ENCODE peak calls at places on chromosomes 16 and 17, in seven cellular contexts. O is neural progenitor cell, Q is A549, G is coronary artery, I is colonic mucosa, X is IMR-90, L is heart right ventricle. E is an unnamed sample.

GRCh38 chr16:58127033-58127556 is 2.1 kb downstream of the CFAP20 start:
- DNase-seq in O (peak), Q (no peak), G (no peak), I (no peak), X (peak), L (no peak), E (peak)

GRCh38 chr17:41518789-41519449 is at the start of gene KRT15:
- DNase-seq in O (no peak), Q (no peak), G (no peak), I (no peak), X (peak), L (no peak), E (peak)

GRCh38 chr16:69883744-69884143 is 67.4 kb upstream of the CLEC18A start:
- DNase-seq in O (no peak), Q (no peak), G (no peak), I (no peak), X (no peak), L (no peak), E (no peak)

GRCh38 chr16:48384305-48384981 is 770 bp downstream of the SIAH1 start:
- DNase-seq in O (peak), Q (peak), G (no peak), I (peak), X (peak), L (peak), E (peak)

GRCh38 chr17:74403512-74404137 is 28.3 kb upstream of the GPRC5C start:
- DNase-seq in O (no peak), Q (no peak), G (no peak), I (no peak), X (no peak), L (no peak), E (no peak)

GRCh38 chr17:42016411-42016831 is 818 bp downstream of the DNAJC7 start:
- DNase-seq in O (peak), Q (no peak), G (no peak), I (no peak), X (peak), L (no peak), E (peak)

GRCh38 chr17:43670645-43671074 is 8.9 kb upstream of the MEOX1 start:
- DNase-seq in O (no peak), Q (no peak), G (no peak), I (no peak), X (no peak), L (no peak), E (no peak)

GRCh38 chr17:81518785-81519283 is 6.2 kb upstream of the ACTG1 start:
- DNase-seq in O (peak), Q (peak), G (no peak), I (peak), X (no peak), L (no peak), E (peak)

GRCh38 chr17:671076-671762 is 43.4 kb downstream of the VPS53 start:
- DNase-seq in O (no peak), Q (no peak), G (no peak), I (no peak), X (no peak), L (no peak), E (no peak)

GRCh38 chr16:3581392-3581791 is 4.2 kb upstream of the NLRC3 start:
- DNase-seq in O (no peak), Q (no peak), G (no peak), I (no peak), X (no peak), L (no peak), E (no peak)

GRCh38 chr16:3580271-3580670 is 3.1 kb upstream of the NLRC3 start:
- DNase-seq in O (no peak), Q (no peak), G (no peak), I (no peak), X (no peak), L (no peak), E (no peak)

GRCh38 chr16:3579776-3580175 is 2.6 kb upstream of the NLRC3 start:
- DNase-seq in O (no peak), Q (no peak), G (no peak), I (no peak), X (no peak), L (no peak), E (no peak)

GRCh38 chr16:3578610-3579551 is 1.7 kb upstream of the NLRC3 start:
- DNase-seq in O (no peak), Q (no peak), G (no peak), I (no peak), X (no peak), L (no peak), E (peak)

DNA sequence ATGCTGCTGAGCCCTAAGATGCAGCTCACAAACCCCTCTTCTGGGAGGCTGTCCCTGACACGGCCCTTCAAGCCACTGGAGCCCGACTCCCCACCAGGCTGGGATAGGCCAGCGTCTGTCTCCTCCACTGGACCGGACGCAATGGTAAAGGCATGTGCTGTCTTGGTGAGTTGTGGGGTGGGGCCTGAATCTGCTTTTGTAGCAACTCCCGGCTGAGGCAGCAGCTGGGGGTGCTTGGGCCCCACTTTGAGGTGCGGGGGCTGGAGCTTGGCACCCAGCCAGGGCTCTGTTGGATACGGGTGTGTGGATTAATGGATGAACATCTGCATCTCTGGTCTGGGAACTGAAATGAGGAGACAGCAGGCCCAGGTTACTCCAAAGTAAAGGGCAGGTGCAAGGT is 3.5 kb upstream of the NLRC3 start:
- DNase-seq in O (peak), Q (no peak), G (no peak), I (no peak), X (peak), L (no peak), E (no peak)
- H3K27ac ChIP-seq in O (no peak), Q (no peak), G (no peak), I (no peak), X (no peak), L (no peak), E (no peak)

GRCh38 chr17:63439682-63440081 is 6.4 kb downstream of the CYB561 start:
- DNase-seq in O (no peak), Q (no peak), G (no peak), I (no peak), X (peak), L (no peak), E (peak)
- H3K27ac ChIP-seq in O (no peak), Q (no peak), G (no peak), I (peak), X (no peak), L (peak), E (no peak)

GRCh38 chr17:66494023-66494803 is 191.8 kb downstream of the PRKCA start:
- DNase-seq in O (no peak), Q (peak), G (no peak), I (no peak), X (peak), L (no peak), E (no peak)
- H3K27ac ChIP-seq in O (no peak), Q (peak), G (no peak), I (no peak), X (peak), L (no peak), E (no peak)

GRCh38 chr17:40091691-40092397 is 8.5 kb downstream of the NR1D1 start:
- DNase-seq in O (no peak), Q (no peak), G (peak), I (no peak), X (no peak), L (peak), E (no peak)

GRCh38 chr17:40089085-40089895 is 11.1 kb downstream of the NR1D1 start:
- DNase-seq in O (no peak), Q (no peak), G (no peak), I (no peak), X (no peak), L (no peak), E (no peak)

GRCh38 chr17:40092581-40092980 is 7.8 kb downstream of the NR1D1 start:
- DNase-seq in O (no peak), Q (no peak), G (no peak), I (no peak), X (no peak), L (no peak), E (no peak)

GRCh38 chr17:40087903-40088718 is 12.3 kb downstream of the NR1D1 start:
- DNase-seq in O (no peak), Q (no peak), G (no peak), I (no peak), X (no peak), L (no peak), E (no peak)

GRCh38 chr17:40090234-40091111 is 9.9 kb downstream of the NR1D1 start:
- DNase-seq in O (no peak), Q (no peak), G (no peak), I (no peak), X (no peak), L (peak), E (no peak)
- H3K27ac ChIP-seq in O (no peak), Q (peak), G (peak), I (no peak), X (no peak), L (peak), E (no peak)

GRCh38 chr16:67486805-67487204 is 3.5 kb upstream of the AGRP start:
- DNase-seq in O (no peak), Q (no peak), G (no peak), I (no peak), X (no peak), L (no peak), E (no peak)
- H3K27ac ChIP-seq in O (no peak), Q (no peak), G (no peak), I (no peak), X (no peak), L (no peak), E (no peak)

DNA sequence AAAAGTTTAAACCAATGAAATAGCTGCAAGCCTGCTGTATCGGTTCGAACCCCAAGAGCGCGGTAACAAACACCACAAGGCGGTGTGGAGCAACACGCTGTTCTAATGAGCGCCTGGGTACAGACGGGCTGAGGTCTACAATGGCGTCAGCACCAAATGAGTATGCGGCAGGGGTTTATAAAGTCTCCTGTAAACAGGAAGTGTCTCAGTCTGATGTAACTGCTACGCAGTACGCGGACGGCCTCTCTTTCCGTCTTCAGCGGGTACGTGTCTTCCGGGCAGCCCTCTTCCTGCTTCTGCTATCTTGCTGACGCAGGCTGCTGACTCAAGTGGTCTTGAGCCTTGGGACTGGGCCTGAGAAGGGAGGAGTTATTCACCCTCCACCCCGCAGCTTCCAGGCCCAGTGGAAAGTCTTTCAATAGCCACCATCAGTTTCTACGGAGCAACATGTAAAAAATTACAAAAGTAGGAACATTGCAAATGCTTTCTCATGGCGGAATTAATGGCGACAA is 40.5 kb upstream of the KCNJ2 start:
- DNase-seq in O (no peak), Q (no peak), G (no peak), I (no peak), X (no peak), L (no peak), E (no peak)
- H3K27ac ChIP-seq in O (no peak), Q (no peak), G (no peak), I (no peak), X (no peak), L (no peak), E (no peak)

DNA sequence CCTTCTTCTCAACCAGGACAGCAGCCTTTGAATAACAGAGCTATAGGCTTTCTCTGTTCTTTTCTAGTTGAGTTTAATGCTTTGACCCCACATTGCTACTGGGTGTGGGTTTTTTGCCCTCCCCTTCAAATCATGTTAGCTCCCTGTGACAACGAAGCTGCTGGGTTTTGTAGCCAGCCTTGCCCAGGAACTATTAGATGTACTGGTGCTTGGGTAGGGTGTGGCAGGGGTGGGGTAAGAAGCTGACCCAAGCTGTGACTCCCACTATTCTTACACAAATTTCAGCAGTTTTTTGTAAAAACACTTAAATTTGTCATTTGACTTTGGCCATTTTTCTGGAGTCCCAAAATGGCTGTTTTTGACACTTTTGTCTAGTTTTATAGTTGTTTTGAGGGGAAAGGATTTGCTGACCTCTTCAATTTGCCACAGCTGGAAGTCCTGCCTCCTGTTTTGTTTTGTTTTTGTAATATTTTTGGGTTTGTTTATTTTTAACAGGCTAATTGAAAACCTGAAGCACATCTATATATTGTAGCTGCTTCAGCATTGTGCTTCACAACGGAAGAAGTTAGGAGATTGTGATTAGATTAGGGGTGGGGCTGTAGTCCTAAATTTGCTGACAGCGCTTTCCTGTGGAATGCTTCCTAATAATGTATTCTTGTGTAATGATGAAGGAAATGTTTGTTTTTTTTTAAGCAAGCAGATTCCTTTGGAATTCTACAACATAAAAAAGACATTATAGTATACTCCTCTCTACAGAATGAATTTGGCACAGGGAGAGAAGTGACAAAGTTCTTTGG is 69.9 kb downstream of the NLK start:
- DNase-seq in O (no peak), Q (no peak), G (no peak), I (no peak), X (peak), L (no peak), E (no peak)
- H3K27ac ChIP-seq in O (peak), Q (peak), G (no peak), I (no peak), X (peak), L (peak), E (no peak)

GRCh38 chr17:78248051-78248914 is 16.9 kb downstream of the TMEM235 start:
- DNase-seq in O (no peak), Q (no peak), G (no peak), I (no peak), X (no peak), L (peak), E (no peak)
- H3K27ac ChIP-seq in O (no peak), Q (no peak), G (no peak), I (no peak), X (no peak), L (no peak), E (no peak)

GRCh38 chr16:19027416-19027815 is 40.0 kb upstream of the COQ7 start:
- DNase-seq in O (no peak), Q (no peak), G (no peak), I (no peak), X (no peak), L (no peak), E (no peak)
- H3K27ac ChIP-seq in O (no peak), Q (no peak), G (no peak), I (no peak), X (no peak), L (no peak), E (no peak)

E was measured in MM.1S.